ENCODE peak calls at places on chromosome 11, in six cellular contexts. D is IMR-90, C is heart left ventricle, U is HCT116, A is transverse colon, R is spleen. K is an unnamed sample.

GRCh38 chr11:16297332-16297731 is 59.0 kb downstream of the SOX6 start:
- DNase-seq in C (no peak), D (no peak), U (no peak), R (no peak), A (no peak), K (no peak)

GRCh38 chr11:57798905-57799559 is 37.4 kb downstream of the CTNND1 start:
- DNase-seq in A (peak), R (no peak), U (peak), C (peak), D (peak), K (peak)

GRCh38 chr11:93073026-93073425 is 103.6 kb downstream of the MTNR1B start:
- DNase-seq in C (no peak), A (no peak), D (no peak), U (no peak), R (no peak), K (no peak)

GRCh38 chr11:72238040-72238450 is 5.9 kb downstream of the PHOX2A start:
- DNase-seq in R (peak), U (peak), C (peak), D (peak), A (peak), K (peak)

GRCh38 chr11:6737872-6738466 is 33.8 kb downstream of the OR2AG2 start:
- DNase-seq in D (peak), A (peak), U (peak), C (no peak), R (no peak), K (peak)

GRCh38 chr11:104618949-104619348 is 279.3 kb downstream of the CASP12 start:
- DNase-seq in D (no peak), C (no peak), U (no peak), R (no peak), A (no peak), K (no peak)

GRCh38 chr11:11435673-11436072 is 82.6 kb upstream of the CSNK2A3 start:
- DNase-seq in A (no peak), U (no peak), C (no peak), R (no peak), D (no peak), K (no peak)

GRCh38 chr11:34874202-34874601 is 42.0 kb downstream of the APIP start:
- DNase-seq in D (no peak), A (no peak), R (no peak), U (no peak), C (no peak), K (no peak)

GRCh38 chr11:118634435-118635236 is 27.2 kb downstream of the PHLDB1 start:
- DNase-seq in D (peak), R (no peak), A (peak), U (no peak), C (peak), K (peak)
- TF ChIP-seq POLR2A in D (no peak), R (no peak), A (no peak), U (no peak), C (no peak), K (peak)

GRCh38 chr11:65779669-65779918 is 1.2 kb downstream of the AP5B1 start:
- DNase-seq in A (no peak), R (no peak), D (no peak), C (no peak), U (no peak), K (no peak)

GRCh38 chr11:65781152-65781961 is 581 bp upstream of the AP5B1 start:
- DNase-seq in U (no peak), C (no peak), D (no peak), R (peak), A (peak), K (no peak)

GRCh38 chr11:65780770-65781151 is at the start of gene AP5B1:
- DNase-seq in D (peak), U (no peak), R (peak), A (peak), C (peak), K (peak)

GRCh38 chr11:65778901-65779668 is 1.7 kb downstream of the AP5B1 start:
- DNase-seq in R (peak), A (no peak), D (no peak), U (no peak), C (no peak), K (no peak)

GRCh38 chr11:65779919-65780769 is 632 bp downstream of the AP5B1 start:
- DNase-seq in U (peak), R (peak), D (peak), A (peak), C (peak), K (peak)
- H3K27ac ChIP-seq in U (peak), R (peak), D (peak), A (peak), C (peak), K (peak)

DNA sequence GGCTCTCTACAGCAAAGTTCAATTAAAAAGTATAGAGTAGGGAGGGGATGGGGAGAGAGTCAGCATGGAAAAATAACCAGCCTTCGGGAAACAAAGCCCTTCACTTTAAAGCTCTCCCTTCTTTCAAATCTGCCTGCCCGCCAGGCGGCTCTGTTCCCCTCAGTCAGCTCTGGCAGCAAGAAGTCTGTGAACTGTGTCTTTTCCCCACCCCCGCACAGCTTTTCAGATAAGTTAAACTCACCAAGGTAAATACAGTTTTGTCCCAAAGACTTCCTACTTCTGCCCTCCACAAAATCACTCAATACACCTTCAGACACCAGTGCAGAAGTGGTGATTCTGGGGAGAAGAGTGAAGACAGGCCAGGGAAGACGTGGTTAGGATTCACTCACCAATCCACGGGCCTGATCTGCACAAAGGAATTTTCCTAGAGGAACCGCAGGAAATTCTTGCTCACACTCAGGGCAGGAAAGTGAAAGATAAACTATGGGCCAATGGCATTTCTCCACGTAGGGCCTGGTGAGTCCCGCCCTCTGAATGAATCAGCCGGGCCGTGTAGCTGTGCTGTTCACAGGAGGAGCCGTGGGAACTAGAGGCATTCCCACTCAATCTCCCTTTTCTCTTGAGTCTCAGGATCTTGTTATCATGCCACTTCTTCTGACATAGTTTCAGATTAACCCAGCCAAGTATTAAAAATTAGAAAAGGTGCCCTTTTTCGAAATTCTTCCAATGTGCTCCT is at the start of gene TRIM5:
- DNase-seq in C (peak), U (peak), A (peak), D (peak), R (peak), K (peak)
- TF ChIP-seq POLR2A in C (peak), U (no peak), A (peak), D (peak), R (no peak), K (peak)

GRCh38 chr11:73747762-73748161 is 13.1 kb downstream of the RAB6A start:
- DNase-seq in A (no peak), U (no peak), C (no peak), R (no peak), D (no peak), K (no peak)

GRCh38 chr11:73750238-73750637 is 10.6 kb downstream of the RAB6A start:
- DNase-seq in A (no peak), D (no peak), C (no peak), U (no peak), R (no peak), K (no peak)

GRCh38 chr11:73749118-73749517 is 11.8 kb downstream of the RAB6A start:
- DNase-seq in R (no peak), U (no peak), C (no peak), D (no peak), A (no peak), K (no peak)

GRCh38 chr11:73748300-73748699 is 12.6 kb downstream of the RAB6A start:
- DNase-seq in C (no peak), R (no peak), U (no peak), D (no peak), A (no peak), K (no peak)

DNA sequence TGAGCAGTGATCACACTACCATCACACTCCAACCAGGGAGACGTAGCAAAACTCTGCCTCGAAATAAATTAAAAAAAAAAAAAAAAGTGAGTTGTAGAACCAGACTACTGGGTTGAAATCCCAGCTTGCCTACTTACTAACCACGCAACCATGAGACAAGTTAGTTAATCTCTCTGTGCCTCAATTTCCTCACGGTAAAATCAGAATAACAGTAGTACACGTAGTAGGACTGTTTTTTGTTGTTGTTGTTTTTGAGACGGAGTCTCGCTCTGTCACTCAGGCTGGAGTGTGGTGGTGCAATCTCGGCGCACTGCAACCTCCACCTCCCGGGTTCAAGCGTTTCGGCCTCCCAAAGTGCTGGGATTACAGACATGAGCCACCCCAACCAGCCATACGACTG is 14.2 kb downstream of the RAB6A start:
- DNase-seq in C (no peak), A (no peak), R (no peak), D (no peak), U (no peak), K (no peak)
- H3K27ac ChIP-seq in C (no peak), A (no peak), R (no peak), D (no peak), U (no peak), K (no peak)

DNA sequence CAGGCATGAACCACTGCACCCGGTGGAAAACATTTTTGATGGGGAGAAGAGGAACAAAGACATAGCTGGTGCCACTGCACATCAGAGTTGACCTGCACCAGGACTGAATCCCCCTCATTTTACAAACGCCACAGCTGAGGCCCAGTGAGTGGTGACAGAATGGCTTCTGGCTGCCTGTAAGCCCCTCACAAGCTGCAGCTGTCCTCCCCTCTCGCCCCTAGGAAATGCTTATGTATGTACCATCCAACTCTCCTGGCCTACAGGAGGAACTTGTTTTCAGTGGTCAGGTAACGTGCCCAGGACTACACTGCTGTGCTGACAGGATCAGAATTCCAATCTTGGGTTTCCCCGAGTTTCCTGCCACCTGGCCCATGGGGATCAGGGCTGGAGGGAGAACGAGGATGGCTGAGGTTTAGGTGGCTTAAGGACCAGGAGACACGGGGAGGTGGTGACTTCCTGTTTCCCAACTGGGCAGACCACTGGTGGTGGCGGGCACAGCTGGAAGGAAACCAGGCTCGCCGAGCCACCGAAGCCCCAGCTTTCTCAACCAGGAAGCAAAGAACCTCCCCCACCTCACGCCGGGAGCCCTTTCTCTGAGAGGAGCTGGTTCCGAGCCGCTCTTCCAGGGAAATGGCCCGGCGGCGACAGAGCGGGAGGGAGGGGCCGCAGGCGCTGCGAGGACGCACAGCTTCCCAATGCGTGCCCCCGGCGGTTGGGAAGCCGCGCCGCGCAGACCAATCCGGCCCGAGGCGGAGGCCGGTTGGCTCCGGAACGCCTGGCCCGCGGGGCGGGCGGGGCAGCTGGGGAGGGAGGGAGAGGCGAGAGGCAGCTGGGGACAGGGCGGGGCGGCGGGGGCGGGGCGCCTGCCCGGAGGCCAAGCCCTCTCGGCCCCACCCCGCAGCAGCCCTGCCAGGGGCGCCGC is 1.0 kb upstream of the LRFN4 start:
- DNase-seq in C (peak), R (peak), A (peak), D (peak), U (peak), K (peak)
- TF ChIP-seq POLR2A in C (peak), R (peak), A (peak), D (peak), U (peak), K (peak)